ENCODE peak calls at places on chromosomes 5 and 9, in eight cellular contexts. One of them, this sample, is unnamed.
A peak's percentile ranks its signal among the peaks of the same experiment; 100 is the strongest.

GRCh38 chr5:90307386-90308181 is 102.0 kb downstream of the CETN3 start:
- DNase-seq in endothelial cell of umbilical vein: no peak
- DNase-seq in activated CD8-positive, alpha-beta T cell treated with anti-CD3 and anti-CD28 coated beads for 36 hours: no peak
- DNase-seq in heart right ventricle: no peak
- DNase-seq in esophagus squamous epithelium: no peak
- DNase-seq in AG10803: no peak
- DNase-seq in nephron progenitor cell: no peak
- DNase-seq in MM.1S: no peak
- DNase-seq in this sample: no peak

GRCh38 chr5:1128977-1129724 is 17.3 kb upstream of the SLC12A7 start:
- DNase-seq in heart right ventricle: no peak
- DNase-seq in esophagus squamous epithelium: no peak
- DNase-seq in activated CD8-positive, alpha-beta T cell treated with anti-CD3 and anti-CD28 coated beads for 36 hours: no peak
- DNase-seq in MM.1S: no peak
- DNase-seq in nephron progenitor cell: no peak
- DNase-seq in AG10803: no peak
- DNase-seq in endothelial cell of umbilical vein: no peak
- DNase-seq in this sample: no peak

GRCh38 chr5:125274211-125274610 is 527.8 kb upstream of the ZNF608 start:
- DNase-seq in activated CD8-positive, alpha-beta T cell treated with anti-CD3 and anti-CD28 coated beads for 36 hours: no peak
- DNase-seq in heart right ventricle: no peak
- DNase-seq in esophagus squamous epithelium: no peak
- DNase-seq in nephron progenitor cell: no peak
- DNase-seq in MM.1S: no peak
- DNase-seq in AG10803: no peak
- DNase-seq in endothelial cell of umbilical vein: peak; percentile 45
- DNase-seq in this sample: no peak

GRCh38 chr9:113187935-113188595 is 33.0 kb downstream of the FKBP15 start:
- DNase-seq in esophagus squamous epithelium: no peak
- DNase-seq in heart right ventricle: peak; percentile 28
- DNase-seq in activated CD8-positive, alpha-beta T cell treated with anti-CD3 and anti-CD28 coated beads for 36 hours: no peak
- DNase-seq in MM.1S: no peak
- DNase-seq in nephron progenitor cell: no peak
- DNase-seq in endothelial cell of umbilical vein: peak; percentile 62
- DNase-seq in AG10803: peak; percentile 92
- DNase-seq in this sample: no peak

GRCh38 chr5:39713224-39713911 is 288.6 kb upstream of the DAB2 start:
- DNase-seq in AG10803: peak; percentile 80
- DNase-seq in nephron progenitor cell: no peak
- DNase-seq in heart right ventricle: peak; percentile 4
- DNase-seq in endothelial cell of umbilical vein: no peak
- DNase-seq in MM.1S: no peak
- DNase-seq in activated CD8-positive, alpha-beta T cell treated with anti-CD3 and anti-CD28 coated beads for 36 hours: no peak
- DNase-seq in esophagus squamous epithelium: no peak
- DNase-seq in this sample: no peak

GRCh38 chr5:141743652-141744333 is 61.8 kb upstream of the ARAP3 start:
- DNase-seq in heart right ventricle: no peak
- DNase-seq in endothelial cell of umbilical vein: no peak
- DNase-seq in nephron progenitor cell: no peak
- DNase-seq in MM.1S: no peak
- DNase-seq in activated CD8-positive, alpha-beta T cell treated with anti-CD3 and anti-CD28 coated beads for 36 hours: no peak
- DNase-seq in AG10803: no peak
- DNase-seq in esophagus squamous epithelium: no peak
- DNase-seq in this sample: no peak

GRCh38 chr9:24939099-24939850 is 393.6 kb upstream of the IZUMO3 start:
- DNase-seq in esophagus squamous epithelium: no peak
- DNase-seq in nephron progenitor cell: no peak
- DNase-seq in AG10803: no peak
- DNase-seq in endothelial cell of umbilical vein: no peak
- DNase-seq in heart right ventricle: no peak
- DNase-seq in MM.1S: no peak
- DNase-seq in activated CD8-positive, alpha-beta T cell treated with anti-CD3 and anti-CD28 coated beads for 36 hours: no peak
- DNase-seq in this sample: no peak

GRCh38 chr9:37960631-37961030 is 56.7 kb upstream of the SLC25A51 start:
- DNase-seq in nephron progenitor cell: no peak
- DNase-seq in activated CD8-positive, alpha-beta T cell treated with anti-CD3 and anti-CD28 coated beads for 36 hours: no peak
- DNase-seq in AG10803: no peak
- DNase-seq in heart right ventricle: no peak
- DNase-seq in endothelial cell of umbilical vein: no peak
- DNase-seq in esophagus squamous epithelium: no peak
- DNase-seq in MM.1S: no peak
- DNase-seq in this sample: no peak

GRCh38 chr9:16068476-16068875 is 515.6 kb downstream of the CCDC171 start:
- DNase-seq in esophagus squamous epithelium: no peak
- DNase-seq in heart right ventricle: no peak
- DNase-seq in nephron progenitor cell: no peak
- DNase-seq in endothelial cell of umbilical vein: no peak
- DNase-seq in activated CD8-positive, alpha-beta T cell treated with anti-CD3 and anti-CD28 coated beads for 36 hours: no peak
- DNase-seq in MM.1S: no peak
- DNase-seq in AG10803: no peak
- DNase-seq in this sample: no peak

GRCh38 chr9:111076043-111076442 is 37.8 kb upstream of the LPAR1 start:
- DNase-seq in endothelial cell of umbilical vein: no peak
- DNase-seq in activated CD8-positive, alpha-beta T cell treated with anti-CD3 and anti-CD28 coated beads for 36 hours: no peak
- DNase-seq in nephron progenitor cell: no peak
- DNase-seq in heart right ventricle: no peak
- DNase-seq in MM.1S: no peak
- DNase-seq in AG10803: no peak
- DNase-seq in esophagus squamous epithelium: no peak
- DNase-seq in this sample: no peak

GRCh38 chr9:111076519-111076918 is 38.2 kb upstream of the LPAR1 start:
- DNase-seq in esophagus squamous epithelium: no peak
- DNase-seq in heart right ventricle: no peak
- DNase-seq in MM.1S: no peak
- DNase-seq in endothelial cell of umbilical vein: no peak
- DNase-seq in nephron progenitor cell: no peak
- DNase-seq in AG10803: no peak
- DNase-seq in activated CD8-positive, alpha-beta T cell treated with anti-CD3 and anti-CD28 coated beads for 36 hours: no peak
- DNase-seq in this sample: no peak

GRCh38 chr9:111069233-111069632 is 31.0 kb upstream of the LPAR1 start:
- DNase-seq in heart right ventricle: no peak
- DNase-seq in MM.1S: no peak
- DNase-seq in AG10803: no peak
- DNase-seq in nephron progenitor cell: no peak
- DNase-seq in esophagus squamous epithelium: no peak
- DNase-seq in activated CD8-positive, alpha-beta T cell treated with anti-CD3 and anti-CD28 coated beads for 36 hours: no peak
- DNase-seq in endothelial cell of umbilical vein: no peak
- DNase-seq in this sample: no peak

GRCh38 chr9:111078391-111079038 is 40.2 kb upstream of the LPAR1 start:
- DNase-seq in MM.1S: no peak
- DNase-seq in esophagus squamous epithelium: no peak
- DNase-seq in nephron progenitor cell: no peak
- DNase-seq in heart right ventricle: no peak
- DNase-seq in AG10803: no peak
- DNase-seq in activated CD8-positive, alpha-beta T cell treated with anti-CD3 and anti-CD28 coated beads for 36 hours: no peak
- DNase-seq in endothelial cell of umbilical vein: no peak
- DNase-seq in this sample: no peak

DNA sequence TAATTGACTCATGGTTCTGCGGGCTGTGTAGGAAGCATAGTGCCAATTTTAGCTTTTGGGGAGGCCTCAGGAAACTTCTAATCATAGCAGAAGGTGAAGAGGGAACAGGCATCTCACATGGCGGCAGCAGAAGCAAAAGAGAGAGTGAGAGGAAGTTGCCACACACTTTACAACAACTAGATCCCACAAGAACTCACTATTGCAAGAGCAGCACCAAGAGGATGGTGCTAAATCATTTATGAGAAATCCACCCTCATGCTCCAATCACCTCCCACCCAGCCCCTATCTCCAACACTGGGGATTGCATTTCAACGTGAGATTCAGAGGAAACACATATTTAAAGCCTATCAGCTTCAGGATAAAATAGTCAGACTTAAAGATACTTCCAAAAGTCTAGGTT is 36.1 kb upstream of the LPAR1 start:
- DNase-seq in heart right ventricle: no peak
- DNase-seq in endothelial cell of umbilical vein: no peak
- DNase-seq in activated CD8-positive, alpha-beta T cell treated with anti-CD3 and anti-CD28 coated beads for 36 hours: no peak
- DNase-seq in MM.1S: no peak
- DNase-seq in AG10803: no peak
- DNase-seq in esophagus squamous epithelium: no peak
- DNase-seq in nephron progenitor cell: no peak
- DNase-seq in this sample: no peak
- TF ChIP-seq CTCF in heart right ventricle: no peak
- TF ChIP-seq CTCF in endothelial cell of umbilical vein: no peak
- TF ChIP-seq CTCF in activated CD8-positive, alpha-beta T cell treated with anti-CD3 and anti-CD28 coated beads for 36 hours: no peak
- TF ChIP-seq CTCF in MM.1S: no peak
- TF ChIP-seq CTCF in AG10803: no peak
- TF ChIP-seq CTCF in esophagus squamous epithelium: no peak
- TF ChIP-seq CTCF in nephron progenitor cell: no peak
- TF ChIP-seq CTCF in this sample: no peak

GRCh38 chr5:153756540-153756939 is 266.1 kb downstream of the GRIA1 start:
- DNase-seq in heart right ventricle: no peak
- DNase-seq in AG10803: no peak
- DNase-seq in activated CD8-positive, alpha-beta T cell treated with anti-CD3 and anti-CD28 coated beads for 36 hours: no peak
- DNase-seq in endothelial cell of umbilical vein: no peak
- DNase-seq in nephron progenitor cell: no peak
- DNase-seq in esophagus squamous epithelium: no peak
- DNase-seq in MM.1S: no peak
- DNase-seq in this sample: no peak

GRCh38 chr5:153755913-153756500 is 265.5 kb downstream of the GRIA1 start:
- DNase-seq in heart right ventricle: no peak
- DNase-seq in activated CD8-positive, alpha-beta T cell treated with anti-CD3 and anti-CD28 coated beads for 36 hours: no peak
- DNase-seq in esophagus squamous epithelium: no peak
- DNase-seq in MM.1S: no peak
- DNase-seq in nephron progenitor cell: no peak
- DNase-seq in AG10803: peak; percentile 56
- DNase-seq in endothelial cell of umbilical vein: no peak
- DNase-seq in this sample: no peak

GRCh38 chr5:153749941-153750340 is 259.5 kb downstream of the GRIA1 start:
- DNase-seq in activated CD8-positive, alpha-beta T cell treated with anti-CD3 and anti-CD28 coated beads for 36 hours: no peak
- DNase-seq in endothelial cell of umbilical vein: no peak
- DNase-seq in nephron progenitor cell: peak; percentile 16
- DNase-seq in esophagus squamous epithelium: no peak
- DNase-seq in heart right ventricle: no peak
- DNase-seq in AG10803: peak; percentile 63
- DNase-seq in MM.1S: no peak
- DNase-seq in this sample: peak; percentile 34

GRCh38 chr5:153752890-153753289 is 262.4 kb downstream of the GRIA1 start:
- DNase-seq in AG10803: peak; percentile 59
- DNase-seq in endothelial cell of umbilical vein: no peak
- DNase-seq in esophagus squamous epithelium: no peak
- DNase-seq in heart right ventricle: no peak
- DNase-seq in nephron progenitor cell: no peak
- DNase-seq in MM.1S: no peak
- DNase-seq in activated CD8-positive, alpha-beta T cell treated with anti-CD3 and anti-CD28 coated beads for 36 hours: no peak
- DNase-seq in this sample: no peak

DNA sequence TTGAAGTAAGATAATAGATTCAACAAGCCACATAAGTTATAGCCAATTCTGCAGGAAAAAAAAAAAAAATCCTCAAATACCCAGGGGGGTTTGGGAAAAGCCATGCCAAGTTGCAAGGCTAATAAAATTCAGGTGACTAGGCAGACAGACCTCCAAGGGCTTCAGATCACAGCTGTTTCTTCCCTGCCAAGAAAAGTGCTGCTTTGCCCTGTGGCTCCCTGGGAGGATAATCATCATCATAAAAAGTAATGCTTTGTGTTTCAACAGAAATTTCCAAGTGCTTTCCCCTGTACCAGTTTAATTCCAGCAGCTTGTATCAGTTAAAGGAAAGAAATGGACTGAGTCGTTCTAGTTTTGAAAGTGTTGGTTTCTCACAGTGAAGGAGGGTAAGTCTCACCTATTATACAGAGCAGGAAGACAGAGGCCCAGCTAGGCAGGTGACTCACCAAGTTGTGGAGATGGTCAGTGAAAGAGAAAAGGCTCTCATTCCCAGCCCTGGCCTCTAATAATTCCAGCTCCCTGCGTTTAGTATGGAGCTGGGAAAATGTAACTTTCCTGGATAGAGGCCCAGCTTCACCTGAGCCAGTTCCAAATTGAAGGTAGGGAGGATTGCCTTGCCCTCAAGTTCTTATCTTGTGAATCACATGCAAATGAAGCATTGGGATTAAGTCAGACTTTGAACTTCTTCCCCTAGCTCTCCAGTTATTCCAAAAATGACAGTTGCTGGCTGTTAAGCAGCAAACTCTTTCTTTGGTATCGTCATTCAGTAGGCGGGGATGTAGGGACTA is 263.4 kb downstream of the GRIA1 start:
- DNase-seq in AG10803: peak; percentile 27
- DNase-seq in endothelial cell of umbilical vein: no peak
- DNase-seq in nephron progenitor cell: no peak
- DNase-seq in MM.1S: no peak
- DNase-seq in activated CD8-positive, alpha-beta T cell treated with anti-CD3 and anti-CD28 coated beads for 36 hours: no peak
- DNase-seq in heart right ventricle: no peak
- DNase-seq in esophagus squamous epithelium: no peak
- DNase-seq in this sample: no peak
- TF ChIP-seq CTCF in AG10803: no peak
- TF ChIP-seq CTCF in endothelial cell of umbilical vein: no peak
- TF ChIP-seq CTCF in nephron progenitor cell: no peak
- TF ChIP-seq CTCF in MM.1S: no peak
- TF ChIP-seq CTCF in activated CD8-positive, alpha-beta T cell treated with anti-CD3 and anti-CD28 coated beads for 36 hours: no peak
- TF ChIP-seq CTCF in heart right ventricle: no peak
- TF ChIP-seq CTCF in esophagus squamous epithelium: no peak
- TF ChIP-seq CTCF in this sample: no peak

GRCh38 chr5:59503223-59503622 is 390.3 kb downstream of the PDE4D start:
- DNase-seq in AG10803: no peak
- DNase-seq in esophagus squamous epithelium: no peak
- DNase-seq in nephron progenitor cell: no peak
- DNase-seq in activated CD8-positive, alpha-beta T cell treated with anti-CD3 and anti-CD28 coated beads for 36 hours: no peak
- DNase-seq in MM.1S: no peak
- DNase-seq in endothelial cell of umbilical vein: peak; percentile 34
- DNase-seq in heart right ventricle: no peak
- DNase-seq in this sample: no peak

GRCh38 chr5:59506285-59506877 is 387.1 kb downstream of the PDE4D start:
- DNase-seq in nephron progenitor cell: no peak
- DNase-seq in activated CD8-positive, alpha-beta T cell treated with anti-CD3 and anti-CD28 coated beads for 36 hours: no peak
- DNase-seq in AG10803: peak; percentile 62
- DNase-seq in endothelial cell of umbilical vein: peak; percentile 39
- DNase-seq in MM.1S: peak; percentile 56
- DNase-seq in heart right ventricle: no peak
- DNase-seq in esophagus squamous epithelium: no peak
- DNase-seq in this sample: no peak
- TF ChIP-seq CTCF in nephron progenitor cell: peak; percentile 48
- TF ChIP-seq CTCF in activated CD8-positive, alpha-beta T cell treated with anti-CD3 and anti-CD28 coated beads for 36 hours: peak; percentile 55
- TF ChIP-seq CTCF in AG10803: peak; percentile 65
- TF ChIP-seq CTCF in endothelial cell of umbilical vein: peak; percentile 6
- TF ChIP-seq CTCF in MM.1S: peak; percentile 56
- TF ChIP-seq CTCF in heart right ventricle: peak; percentile 53
- TF ChIP-seq CTCF in esophagus squamous epithelium: no peak
- TF ChIP-seq CTCF in this sample: peak; percentile 69

DNA sequence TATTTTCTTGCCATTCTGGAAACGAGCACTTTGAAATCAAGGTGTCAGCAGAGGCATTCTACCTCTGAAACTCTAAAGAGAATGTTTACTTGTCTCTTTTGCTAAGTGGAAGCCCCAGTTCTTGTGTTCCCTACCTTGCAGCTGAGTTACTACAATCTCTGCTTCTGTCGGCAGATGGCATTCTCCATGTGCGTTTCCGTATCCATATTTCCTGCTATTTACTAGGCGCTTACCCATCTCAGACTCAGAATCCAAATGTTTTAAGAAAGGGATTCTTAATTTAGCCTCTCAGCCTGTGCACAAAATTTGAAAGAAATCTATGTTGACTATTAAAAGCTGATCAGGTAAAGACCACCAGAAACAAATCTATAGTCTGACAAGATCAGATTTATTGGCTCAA is 221.3 kb upstream of the FTMT start:
- DNase-seq in endothelial cell of umbilical vein: no peak
- DNase-seq in activated CD8-positive, alpha-beta T cell treated with anti-CD3 and anti-CD28 coated beads for 36 hours: no peak
- DNase-seq in AG10803: peak; percentile 22
- DNase-seq in nephron progenitor cell: no peak
- DNase-seq in MM.1S: no peak
- DNase-seq in esophagus squamous epithelium: no peak
- DNase-seq in heart right ventricle: no peak
- DNase-seq in this sample: no peak
- TF ChIP-seq CTCF in endothelial cell of umbilical vein: no peak
- TF ChIP-seq CTCF in activated CD8-positive, alpha-beta T cell treated with anti-CD3 and anti-CD28 coated beads for 36 hours: no peak
- TF ChIP-seq CTCF in AG10803: peak; percentile 40
- TF ChIP-seq CTCF in nephron progenitor cell: no peak
- TF ChIP-seq CTCF in MM.1S: no peak
- TF ChIP-seq CTCF in esophagus squamous epithelium: peak; percentile 9
- TF ChIP-seq CTCF in heart right ventricle: no peak
- TF ChIP-seq CTCF in this sample: no peak

GRCh38 chr5:77076961-77077820 is 9.9 kb downstream of the ZBED3 start:
- DNase-seq in nephron progenitor cell: peak; percentile 85
- DNase-seq in endothelial cell of umbilical vein: peak; percentile 61
- DNase-seq in AG10803: peak; percentile 57
- DNase-seq in activated CD8-positive, alpha-beta T cell treated with anti-CD3 and anti-CD28 coated beads for 36 hours: peak; percentile 70
- DNase-seq in MM.1S: no peak
- DNase-seq in heart right ventricle: peak; percentile 67
- DNase-seq in esophagus squamous epithelium: no peak
- DNase-seq in this sample: peak; percentile 91
- TF ChIP-seq CTCF in nephron progenitor cell: peak; percentile 59
- TF ChIP-seq CTCF in endothelial cell of umbilical vein: peak; percentile 89
- TF ChIP-seq CTCF in AG10803: peak; percentile 36
- TF ChIP-seq CTCF in activated CD8-positive, alpha-beta T cell treated with anti-CD3 and anti-CD28 coated beads for 36 hours: peak; percentile 90
- TF ChIP-seq CTCF in MM.1S: peak; percentile 9
- TF ChIP-seq CTCF in heart right ventricle: peak; percentile 77
- TF ChIP-seq CTCF in esophagus squamous epithelium: peak; percentile 32
- TF ChIP-seq CTCF in this sample: peak; percentile 98

This sample was measured in glutamatergic neuron.